ENCODE peak calls at places on chromosome 10, in four cellular contexts. J is stomach, R is AG04450, O is GM19239. Y is an unnamed sample.

GRCh38 chr10:127426746-127427145 is 122.4 kb upstream of the NPS start:
- DNase-seq in J (no peak), O (no peak), R (no peak), Y (no peak)

GRCh38 chr10:95363303-95363912 is 72.6 kb upstream of the PDLIM1 start:
- DNase-seq in R (no peak), J (peak), O (peak), Y (no peak)

GRCh38 chr10:86711957-86712708 is 43.8 kb downstream of the LDB3 start:
- DNase-seq in O (peak), J (no peak), R (no peak), Y (no peak)

GRCh38 chr10:15847481-15847880 is 12.8 kb downstream of the MINDY3 start:
- DNase-seq in O (no peak), J (no peak), R (no peak), Y (no peak)

GRCh38 chr10:1199345-1199673 is 143.1 kb downstream of the WDR37 start:
- DNase-seq in J (peak), R (no peak), O (no peak), Y (no peak)

GRCh38 chr10:62772186-62772950 is 32.2 kb upstream of the ADO start:
- DNase-seq in O (no peak), J (no peak), R (no peak), Y (no peak)

GRCh38 chr10:61760943-61761824 is 98.5 kb downstream of the CABCOCO1 start:
- DNase-seq in R (peak), J (no peak), O (no peak), Y (no peak)

GRCh38 chr10:101495324-101495925 is 92.6 kb downstream of the POLL start:
- DNase-seq in O (no peak), J (no peak), R (no peak), Y (no peak)

GRCh38 chr10:123681285-123681684 is 15.1 kb downstream of the GPR26 start:
- DNase-seq in R (no peak), J (no peak), O (no peak), Y (no peak)

GRCh38 chr10:78898341-78899097 is 170.2 kb upstream of the ZMIZ1 start:
- DNase-seq in J (no peak), R (no peak), O (no peak), Y (no peak)

GRCh38 chr10:47369251-47369894 is 14.7 kb downstream of the ZNF488 start:
- DNase-seq in J (peak), R (no peak), O (no peak), Y (no peak)

GRCh38 chr10:8193546-8193945 is 139.1 kb downstream of the GATA3 start:
- DNase-seq in J (no peak), O (no peak), R (no peak), Y (no peak)

GRCh38 chr10:101901340-101901739 is 57.7 kb upstream of the KCNIP2 start:
- DNase-seq in R (no peak), O (peak), J (no peak), Y (no peak)